ENCODE peak calls at places on chromosomes 4 and X, in four cellular contexts. One of them, this sample, is unnamed.

GRCh38 chr4:166121897-166122296 is 248.9 kb downstream of the TLL1 start:
- DNase-seq in LHCN-M2: no peak
- DNase-seq in activated T-cell treated with anti-CD3 and anti-CD28 coated beads for 48 hours: no peak
- DNase-seq in WTC11: no peak
- DNase-seq in this sample: no peak

GRCh38 chrX:79270401-79270800 is 96.7 kb downstream of the ITM2A start:
- DNase-seq in LHCN-M2: no peak
- DNase-seq in activated T-cell treated with anti-CD3 and anti-CD28 coated beads for 48 hours: peak; percentile 62
- DNase-seq in WTC11: peak; percentile 45
- DNase-seq in this sample: peak; percentile 11

GRCh38 chr4:5887361-5888221 is 5.3 kb downstream of the CRMP1 start:
- DNase-seq in LHCN-M2: peak; percentile 30
- DNase-seq in activated T-cell treated with anti-CD3 and anti-CD28 coated beads for 48 hours: no peak
- DNase-seq in WTC11: peak; percentile 56
- DNase-seq in this sample: no peak

GRCh38 chr4:36758312-36758690 is 476.9 kb downstream of the DTHD1 start:
- DNase-seq in LHCN-M2: no peak
- DNase-seq in activated T-cell treated with anti-CD3 and anti-CD28 coated beads for 48 hours: no peak
- DNase-seq in WTC11: no peak
- DNase-seq in this sample: no peak

GRCh38 chr4:175657571-175657970 is 154.5 kb downstream of the GPM6A start:
- DNase-seq in LHCN-M2: no peak
- DNase-seq in activated T-cell treated with anti-CD3 and anti-CD28 coated beads for 48 hours: no peak
- DNase-seq in WTC11: no peak
- DNase-seq in this sample: no peak

GRCh38 chr4:8819019-8819418 is 52.6 kb downstream of the HMX1 start:
- DNase-seq in LHCN-M2: no peak
- DNase-seq in activated T-cell treated with anti-CD3 and anti-CD28 coated beads for 48 hours: no peak
- DNase-seq in WTC11: no peak
- DNase-seq in this sample: no peak

GRCh38 chr4:104752337-104752736 is 257.6 kb upstream of the CXXC4 start:
- DNase-seq in LHCN-M2: no peak
- DNase-seq in activated T-cell treated with anti-CD3 and anti-CD28 coated beads for 48 hours: no peak
- DNase-seq in WTC11: no peak
- DNase-seq in this sample: no peak

GRCh38 chr4:142845293-142846070 is 619 bp downstream of the INPP4B start:
- DNase-seq in LHCN-M2: no peak
- DNase-seq in activated T-cell treated with anti-CD3 and anti-CD28 coated beads for 48 hours: no peak
- DNase-seq in WTC11: peak; percentile 38
- DNase-seq in this sample: no peak

GRCh38 chr4:152468408-152468807 is 67.5 kb downstream of the FBXW7 start:
- DNase-seq in LHCN-M2: no peak
- DNase-seq in activated T-cell treated with anti-CD3 and anti-CD28 coated beads for 48 hours: no peak
- DNase-seq in WTC11: no peak
- DNase-seq in this sample: no peak

GRCh38 chr4:137656661-137657060 is 124.4 kb upstream of the PCDH18 start:
- DNase-seq in LHCN-M2: no peak
- DNase-seq in activated T-cell treated with anti-CD3 and anti-CD28 coated beads for 48 hours: no peak
- DNase-seq in WTC11: no peak
- DNase-seq in this sample: no peak

GRCh38 chrX:22689290-22689689 is 310.5 kb upstream of the DDX53 start:
- DNase-seq in LHCN-M2: no peak
- DNase-seq in activated T-cell treated with anti-CD3 and anti-CD28 coated beads for 48 hours: no peak
- DNase-seq in WTC11: no peak
- DNase-seq in this sample: no peak

GRCh38 chrX:71543316-71543715 is 10.4 kb downstream of the OGT start:
- DNase-seq in LHCN-M2: peak; percentile 72
- DNase-seq in activated T-cell treated with anti-CD3 and anti-CD28 coated beads for 48 hours: no peak
- DNase-seq in WTC11: no peak
- DNase-seq in this sample: no peak

GRCh38 chr4:158253350-158253980 is 43.2 kb downstream of the TMEM144 start:
- DNase-seq in LHCN-M2: peak; percentile 59
- DNase-seq in activated T-cell treated with anti-CD3 and anti-CD28 coated beads for 48 hours: peak; percentile 6
- DNase-seq in WTC11: peak; percentile 21
- DNase-seq in this sample: no peak

GRCh38 chr4:77950204-77950603 is 87.6 kb downstream of the MRPL1 start:
- DNase-seq in LHCN-M2: no peak
- DNase-seq in activated T-cell treated with anti-CD3 and anti-CD28 coated beads for 48 hours: no peak
- DNase-seq in WTC11: no peak
- DNase-seq in this sample: no peak

GRCh38 chr4:140358281-140358680 is 15.2 kb upstream of the SCOC start:
- DNase-seq in LHCN-M2: no peak
- DNase-seq in activated T-cell treated with anti-CD3 and anti-CD28 coated beads for 48 hours: no peak
- DNase-seq in WTC11: no peak
- DNase-seq in this sample: no peak

GRCh38 chr4:104015680-104016079 is 295.9 kb upstream of the TACR3 start:
- DNase-seq in LHCN-M2: no peak
- DNase-seq in activated T-cell treated with anti-CD3 and anti-CD28 coated beads for 48 hours: no peak
- DNase-seq in WTC11: no peak
- DNase-seq in this sample: peak; percentile 5

GRCh38 chr4:86013623-86014022 is 346.2 kb downstream of the MAPK10 start:
- DNase-seq in LHCN-M2: peak; percentile 42
- DNase-seq in activated T-cell treated with anti-CD3 and anti-CD28 coated beads for 48 hours: no peak
- DNase-seq in WTC11: no peak
- DNase-seq in this sample: no peak

GRCh38 chr4:13888112-13888511 is 260.6 kb upstream of the BOD1L1 start:
- DNase-seq in LHCN-M2: peak; percentile 95
- DNase-seq in activated T-cell treated with anti-CD3 and anti-CD28 coated beads for 48 hours: no peak
- DNase-seq in WTC11: no peak
- DNase-seq in this sample: no peak

GRCh38 chrX:11745881-11746280 is 12.2 kb upstream of the MSL3 start:
- DNase-seq in LHCN-M2: no peak
- DNase-seq in activated T-cell treated with anti-CD3 and anti-CD28 coated beads for 48 hours: no peak
- DNase-seq in WTC11: no peak
- DNase-seq in this sample: no peak

GRCh38 chr4:84985952-84986351 is 19.5 kb upstream of the WDFY3 start:
- DNase-seq in LHCN-M2: peak; percentile 89
- DNase-seq in activated T-cell treated with anti-CD3 and anti-CD28 coated beads for 48 hours: no peak
- DNase-seq in WTC11: no peak
- DNase-seq in this sample: no peak

GRCh38 chrX:13747836-13748235 is 13.3 kb downstream of the OFD1 start:
- DNase-seq in LHCN-M2: peak; percentile 50
- DNase-seq in activated T-cell treated with anti-CD3 and anti-CD28 coated beads for 48 hours: no peak
- DNase-seq in WTC11: peak; percentile 13
- DNase-seq in this sample: no peak

GRCh38 chrX:95346854-95347253 is 1337.8 kb upstream of the DIAPH2 start:
- DNase-seq in LHCN-M2: no peak
- DNase-seq in activated T-cell treated with anti-CD3 and anti-CD28 coated beads for 48 hours: no peak
- DNase-seq in WTC11: no peak
- DNase-seq in this sample: no peak

GRCh38 chrX:30887721-30888120 is 1.3 kb downstream of the TAB3 start:
- DNase-seq in LHCN-M2: no peak
- DNase-seq in activated T-cell treated with anti-CD3 and anti-CD28 coated beads for 48 hours: peak; percentile 37
- DNase-seq in WTC11: no peak
- DNase-seq in this sample: no peak

GRCh38 chrX:39854772-39855747 is 242.7 kb downstream of the BCOR start:
- DNase-seq in LHCN-M2: no peak
- DNase-seq in activated T-cell treated with anti-CD3 and anti-CD28 coated beads for 48 hours: peak; percentile 54
- DNase-seq in WTC11: no peak
- DNase-seq in this sample: no peak

GRCh38 chrX:154477891-154478477 is 1.1 kb downstream of the LAGE3 start:
- DNase-seq in LHCN-M2: no peak
- DNase-seq in activated T-cell treated with anti-CD3 and anti-CD28 coated beads for 48 hours: no peak
- DNase-seq in WTC11: no peak
- DNase-seq in this sample: no peak

GRCh38 chr4:5780831-5781480 is 70.0 kb downstream of the EVC start:
- DNase-seq in LHCN-M2: peak; percentile 85
- DNase-seq in activated T-cell treated with anti-CD3 and anti-CD28 coated beads for 48 hours: no peak
- DNase-seq in WTC11: no peak
- DNase-seq in this sample: no peak

This sample was measured in iPS DF 6.9.